ENCODE peak calls at places on chromosomes 4 and X, in six cellular contexts. One of them, this sample, is unnamed.

GRCh38 chr4:140163029-140163810 is 9.2 kb upstream of the MAML3 start:
- DNase-seq in HepG2: no peak
- DNase-seq in MG63: peak
- DNase-seq in stomach: no peak
- DNase-seq in stimulated activated CD4-positive, alpha-beta T cell treated with anti-CD3 and anti-CD28 coated beads, Interleukin-12 subunit alpha, Interleukin-12 subunit beta, amount 100 ng/mL, for 48 hours: no peak
- DNase-seq in NCI-H1694: no peak
- DNase-seq in this sample: no peak

GRCh38 chr4:8504279-8505007 is 63.9 kb downstream of the TRMT44 start:
- DNase-seq in HepG2: peak
- DNase-seq in stomach: peak
- DNase-seq in MG63: no peak
- DNase-seq in NCI-H1694: no peak
- DNase-seq in stimulated activated CD4-positive, alpha-beta T cell treated with anti-CD3 and anti-CD28 coated beads, Interleukin-12 subunit alpha, Interleukin-12 subunit beta, amount 100 ng/mL, for 48 hours: no peak
- DNase-seq in this sample: peak

GRCh38 chr4:87901426-87901825 is 68.7 kb downstream of the MEPE start:
- DNase-seq in NCI-H1694: peak
- DNase-seq in stomach: no peak
- DNase-seq in MG63: no peak
- DNase-seq in HepG2: no peak
- DNase-seq in stimulated activated CD4-positive, alpha-beta T cell treated with anti-CD3 and anti-CD28 coated beads, Interleukin-12 subunit alpha, Interleukin-12 subunit beta, amount 100 ng/mL, for 48 hours: no peak
- DNase-seq in this sample: no peak

GRCh38 chr4:10647811-10648210 is 36.8 kb downstream of the CLNK start:
- DNase-seq in stomach: no peak
- DNase-seq in NCI-H1694: no peak
- DNase-seq in MG63: no peak
- DNase-seq in stimulated activated CD4-positive, alpha-beta T cell treated with anti-CD3 and anti-CD28 coated beads, Interleukin-12 subunit alpha, Interleukin-12 subunit beta, amount 100 ng/mL, for 48 hours: no peak
- DNase-seq in HepG2: no peak
- DNase-seq in this sample: no peak

GRCh38 chr4:156790866-156791265 is 180.7 kb downstream of the PDGFC start:
- DNase-seq in stimulated activated CD4-positive, alpha-beta T cell treated with anti-CD3 and anti-CD28 coated beads, Interleukin-12 subunit alpha, Interleukin-12 subunit beta, amount 100 ng/mL, for 48 hours: no peak
- DNase-seq in NCI-H1694: peak
- DNase-seq in stomach: no peak
- DNase-seq in MG63: peak
- DNase-seq in HepG2: peak
- DNase-seq in this sample: no peak

GRCh38 chrX:118536687-118537461 is 41.3 kb downstream of the DOCK11 start:
- DNase-seq in HepG2: no peak
- DNase-seq in MG63: no peak
- DNase-seq in stomach: no peak
- DNase-seq in NCI-H1694: peak
- DNase-seq in stimulated activated CD4-positive, alpha-beta T cell treated with anti-CD3 and anti-CD28 coated beads, Interleukin-12 subunit alpha, Interleukin-12 subunit beta, amount 100 ng/mL, for 48 hours: no peak
- DNase-seq in this sample: peak

GRCh38 chr4:73853246-73853704 is at the start of gene PF4V1:
- DNase-seq in HepG2: no peak
- DNase-seq in stimulated activated CD4-positive, alpha-beta T cell treated with anti-CD3 and anti-CD28 coated beads, Interleukin-12 subunit alpha, Interleukin-12 subunit beta, amount 100 ng/mL, for 48 hours: no peak
- DNase-seq in NCI-H1694: no peak
- DNase-seq in MG63: peak
- DNase-seq in stomach: peak
- DNase-seq in this sample: peak

GRCh38 chr4:22338806-22339205 is 177.1 kb downstream of the ADGRA3 start:
- DNase-seq in stimulated activated CD4-positive, alpha-beta T cell treated with anti-CD3 and anti-CD28 coated beads, Interleukin-12 subunit alpha, Interleukin-12 subunit beta, amount 100 ng/mL, for 48 hours: no peak
- DNase-seq in stomach: peak
- DNase-seq in NCI-H1694: no peak
- DNase-seq in HepG2: no peak
- DNase-seq in MG63: no peak
- DNase-seq in this sample: no peak

GRCh38 chrX:81202989-81203388 is 1.1 kb downstream of the SH3BGRL start:
- DNase-seq in HepG2: no peak
- DNase-seq in MG63: no peak
- DNase-seq in NCI-H1694: no peak
- DNase-seq in stomach: no peak
- DNase-seq in stimulated activated CD4-positive, alpha-beta T cell treated with anti-CD3 and anti-CD28 coated beads, Interleukin-12 subunit alpha, Interleukin-12 subunit beta, amount 100 ng/mL, for 48 hours: no peak
- DNase-seq in this sample: no peak

GRCh38 chrX:134244043-134244442 is 7.1 kb downstream of the CCDC160 start:
- DNase-seq in stimulated activated CD4-positive, alpha-beta T cell treated with anti-CD3 and anti-CD28 coated beads, Interleukin-12 subunit alpha, Interleukin-12 subunit beta, amount 100 ng/mL, for 48 hours: no peak
- DNase-seq in stomach: no peak
- DNase-seq in NCI-H1694: no peak
- DNase-seq in HepG2: no peak
- DNase-seq in MG63: no peak
- DNase-seq in this sample: no peak

GRCh38 chrX:10193587-10193986 is 36.8 kb downstream of the CLCN4 start:
- DNase-seq in stomach: no peak
- DNase-seq in MG63: no peak
- DNase-seq in stimulated activated CD4-positive, alpha-beta T cell treated with anti-CD3 and anti-CD28 coated beads, Interleukin-12 subunit alpha, Interleukin-12 subunit beta, amount 100 ng/mL, for 48 hours: no peak
- DNase-seq in HepG2: no peak
- DNase-seq in NCI-H1694: no peak
- DNase-seq in this sample: no peak

GRCh38 chr4:25057299-25057698 is 26.6 kb upstream of the LGI2 start:
- DNase-seq in stimulated activated CD4-positive, alpha-beta T cell treated with anti-CD3 and anti-CD28 coated beads, Interleukin-12 subunit alpha, Interleukin-12 subunit beta, amount 100 ng/mL, for 48 hours: no peak
- DNase-seq in HepG2: no peak
- DNase-seq in NCI-H1694: no peak
- DNase-seq in MG63: no peak
- DNase-seq in stomach: no peak
- DNase-seq in this sample: no peak

GRCh38 chrX:20265221-20265725 is 1.4 kb downstream of the RPS6KA3 start:
- DNase-seq in NCI-H1694: no peak
- DNase-seq in stomach: peak
- DNase-seq in MG63: peak
- DNase-seq in HepG2: peak
- DNase-seq in stimulated activated CD4-positive, alpha-beta T cell treated with anti-CD3 and anti-CD28 coated beads, Interleukin-12 subunit alpha, Interleukin-12 subunit beta, amount 100 ng/mL, for 48 hours: peak
- DNase-seq in this sample: peak

GRCh38 chr4:8336412-8337075 is 67.0 kb downstream of the HTRA3 start:
- DNase-seq in stomach: peak
- DNase-seq in NCI-H1694: no peak
- DNase-seq in HepG2: no peak
- DNase-seq in MG63: peak
- DNase-seq in stimulated activated CD4-positive, alpha-beta T cell treated with anti-CD3 and anti-CD28 coated beads, Interleukin-12 subunit alpha, Interleukin-12 subunit beta, amount 100 ng/mL, for 48 hours: no peak
- DNase-seq in this sample: no peak

GRCh38 chr4:102693266-102693850 is 67.4 kb downstream of the MANBA start:
- DNase-seq in stomach: no peak
- DNase-seq in NCI-H1694: no peak
- DNase-seq in stimulated activated CD4-positive, alpha-beta T cell treated with anti-CD3 and anti-CD28 coated beads, Interleukin-12 subunit alpha, Interleukin-12 subunit beta, amount 100 ng/mL, for 48 hours: no peak
- DNase-seq in HepG2: no peak
- DNase-seq in MG63: no peak
- DNase-seq in this sample: no peak

GRCh38 chrX:120310861-120311631 is at the start of gene TMEM255A:
- DNase-seq in NCI-H1694: no peak
- DNase-seq in stomach: no peak
- DNase-seq in MG63: peak
- DNase-seq in HepG2: no peak
- DNase-seq in stimulated activated CD4-positive, alpha-beta T cell treated with anti-CD3 and anti-CD28 coated beads, Interleukin-12 subunit alpha, Interleukin-12 subunit beta, amount 100 ng/mL, for 48 hours: no peak
- DNase-seq in this sample: no peak

GRCh38 chrX:15815779-15816452 is 25.6 kb downstream of the ZRSR2 start:
- DNase-seq in stomach: no peak
- DNase-seq in NCI-H1694: no peak
- DNase-seq in stimulated activated CD4-positive, alpha-beta T cell treated with anti-CD3 and anti-CD28 coated beads, Interleukin-12 subunit alpha, Interleukin-12 subunit beta, amount 100 ng/mL, for 48 hours: peak
- DNase-seq in HepG2: peak
- DNase-seq in MG63: no peak
- DNase-seq in this sample: peak

GRCh38 chrX:123562342-123563146 is 170.3 kb downstream of the THOC2 start:
- DNase-seq in NCI-H1694: no peak
- DNase-seq in MG63: no peak
- DNase-seq in HepG2: no peak
- DNase-seq in stomach: no peak
- DNase-seq in stimulated activated CD4-positive, alpha-beta T cell treated with anti-CD3 and anti-CD28 coated beads, Interleukin-12 subunit alpha, Interleukin-12 subunit beta, amount 100 ng/mL, for 48 hours: no peak
- DNase-seq in this sample: no peak

GRCh38 chr4:77120888-77121508 is 36.0 kb upstream of the CCNG2 start:
- DNase-seq in MG63: no peak
- DNase-seq in HepG2: peak
- DNase-seq in stomach: no peak
- DNase-seq in NCI-H1694: no peak
- DNase-seq in stimulated activated CD4-positive, alpha-beta T cell treated with anti-CD3 and anti-CD28 coated beads, Interleukin-12 subunit alpha, Interleukin-12 subunit beta, amount 100 ng/mL, for 48 hours: no peak
- DNase-seq in this sample: peak

GRCh38 chrX:148649145-148649645 is 148.8 kb downstream of the AFF2 start:
- DNase-seq in HepG2: no peak
- DNase-seq in stimulated activated CD4-positive, alpha-beta T cell treated with anti-CD3 and anti-CD28 coated beads, Interleukin-12 subunit alpha, Interleukin-12 subunit beta, amount 100 ng/mL, for 48 hours: no peak
- DNase-seq in MG63: no peak
- DNase-seq in NCI-H1694: no peak
- DNase-seq in stomach: no peak
- DNase-seq in this sample: no peak

GRCh38 chrX:153055827-153056748 is at the start of gene PNMA3:
- DNase-seq in stimulated activated CD4-positive, alpha-beta T cell treated with anti-CD3 and anti-CD28 coated beads, Interleukin-12 subunit alpha, Interleukin-12 subunit beta, amount 100 ng/mL, for 48 hours: no peak
- DNase-seq in stomach: no peak
- DNase-seq in HepG2: no peak
- DNase-seq in NCI-H1694: no peak
- DNase-seq in MG63: no peak
- DNase-seq in this sample: no peak

GRCh38 chrX:7948483-7948882 is 21.3 kb upstream of the PNPLA4 start:
- DNase-seq in NCI-H1694: no peak
- DNase-seq in stimulated activated CD4-positive, alpha-beta T cell treated with anti-CD3 and anti-CD28 coated beads, Interleukin-12 subunit alpha, Interleukin-12 subunit beta, amount 100 ng/mL, for 48 hours: no peak
- DNase-seq in MG63: no peak
- DNase-seq in HepG2: no peak
- DNase-seq in stomach: no peak
- DNase-seq in this sample: no peak

GRCh38 chrX:7132335-7133035 is 15.0 kb upstream of the STS start:
- DNase-seq in NCI-H1694: no peak
- DNase-seq in HepG2: peak
- DNase-seq in stimulated activated CD4-positive, alpha-beta T cell treated with anti-CD3 and anti-CD28 coated beads, Interleukin-12 subunit alpha, Interleukin-12 subunit beta, amount 100 ng/mL, for 48 hours: no peak
- DNase-seq in MG63: peak
- DNase-seq in stomach: peak
- DNase-seq in this sample: peak

This sample was measured in small intestine.